ENCODE peak calls at places on chromosomes 1 and 21, in nine cellular contexts. T, A, U, M, E, Y, I, X and C are unnamed samples.

GRCh38 chr1:177171536-177172123 is 872 bp downstream of the BRINP2 start:
- DNase-seq in T (no peak), A (no peak), U (no peak), M (no peak), E (no peak), Y (no peak), I (no peak), X (no peak), C (no peak)

GRCh38 chr1:111990026-111990877 is 784 bp upstream of the KCND3 start:
- DNase-seq in T (no peak), A (peak; percentile 7), U (no peak), M (no peak), E (peak; percentile 27), Y (no peak), I (no peak), X (no peak), C (no peak)

GRCh38 chr21:28928578-28929124 is 64.0 kb downstream of the LTN1 start:
- DNase-seq in T (no peak), A (no peak), U (no peak), M (no peak), E (no peak), Y (no peak), I (no peak), X (no peak), C (no peak)

GRCh38 chr1:186055846-186056245 is 319.2 kb downstream of the TPR start:
- DNase-seq in T (no peak), A (no peak), U (no peak), M (no peak), E (no peak), Y (no peak), I (no peak), X (no peak), C (peak; percentile 18)

GRCh38 chr1:158045639-158046038 is 52.2 kb downstream of the KIRREL1 start:
- DNase-seq in T (peak; percentile 45), A (peak; percentile 62), U (peak; percentile 44), M (no peak), E (no peak), Y (no peak), I (no peak), X (no peak), C (peak; percentile 79)

GRCh38 chr1:158506369-158506987 is 34.5 kb downstream of the OR10R2 start:
- DNase-seq in T (no peak), A (no peak), U (peak; percentile 9), M (peak; percentile 36), E (no peak), Y (peak; percentile 57), I (no peak), X (peak; percentile 55), C (no peak)

GRCh38 chr1:12143631-12144155 is 23.1 kb upstream of the TNFRSF1B start:
- DNase-seq in T (peak; percentile 87), A (peak; percentile 97), U (peak; percentile 74), M (no peak), E (peak; percentile 71), Y (no peak), I (peak; percentile 93), X (no peak), C (peak; percentile 98)

GRCh38 chr21:39447264-39447663 is 1.7 kb upstream of the LCA5L start:
- DNase-seq in T (no peak), A (no peak), U (no peak), M (no peak), E (no peak), Y (no peak), I (no peak), X (no peak), C (no peak)

GRCh38 chr1:248243204-248243603 is 12.0 kb downstream of the OR2M4 start:
- DNase-seq in T (peak; percentile 2), A (peak; percentile 0), U (peak; percentile 3), M (peak; percentile 11), E (no peak), Y (peak; percentile 2), I (no peak), X (no peak), C (peak; percentile 5)

GRCh38 chr21:17554619-17555472 is 42.0 kb downstream of the CXADR start:
- DNase-seq in T (no peak), A (peak; percentile 6), U (no peak), M (no peak), E (no peak), Y (no peak), I (no peak), X (peak; percentile 42), C (no peak)

GRCh38 chr1:175318633-175319032 is 126.1 kb upstream of the KIAA0040 start:
- DNase-seq in T (no peak), A (no peak), U (no peak), M (no peak), E (no peak), Y (no peak), I (no peak), X (no peak), C (no peak)

GRCh38 chr1:31072304-31072746 is 6.8 kb upstream of the PUM1 start:
- DNase-seq in T (no peak), A (no peak), U (no peak), M (no peak), E (no peak), Y (peak; percentile 9), I (no peak), X (peak; percentile 53), C (no peak)

GRCh38 chr1:219555802-219556201 is 57.1 kb downstream of the ZC3H11B start:
- DNase-seq in T (peak; percentile 86), A (no peak), U (no peak), M (no peak), E (no peak), Y (no peak), I (no peak), X (no peak), C (no peak)

GRCh38 chr1:56758135-56758534 is 61.1 kb downstream of the FYB2 start:
- DNase-seq in T (no peak), A (no peak), U (peak; percentile 5), M (no peak), E (peak; percentile 43), Y (peak; percentile 4), I (no peak), X (peak; percentile 49), C (no peak)
- TF ChIP-seq CTCF in T (no peak), A (no peak), U (no peak), M (no peak), E (no peak), Y (no peak), I (no peak), X (no peak), C (no peak)

DNA sequence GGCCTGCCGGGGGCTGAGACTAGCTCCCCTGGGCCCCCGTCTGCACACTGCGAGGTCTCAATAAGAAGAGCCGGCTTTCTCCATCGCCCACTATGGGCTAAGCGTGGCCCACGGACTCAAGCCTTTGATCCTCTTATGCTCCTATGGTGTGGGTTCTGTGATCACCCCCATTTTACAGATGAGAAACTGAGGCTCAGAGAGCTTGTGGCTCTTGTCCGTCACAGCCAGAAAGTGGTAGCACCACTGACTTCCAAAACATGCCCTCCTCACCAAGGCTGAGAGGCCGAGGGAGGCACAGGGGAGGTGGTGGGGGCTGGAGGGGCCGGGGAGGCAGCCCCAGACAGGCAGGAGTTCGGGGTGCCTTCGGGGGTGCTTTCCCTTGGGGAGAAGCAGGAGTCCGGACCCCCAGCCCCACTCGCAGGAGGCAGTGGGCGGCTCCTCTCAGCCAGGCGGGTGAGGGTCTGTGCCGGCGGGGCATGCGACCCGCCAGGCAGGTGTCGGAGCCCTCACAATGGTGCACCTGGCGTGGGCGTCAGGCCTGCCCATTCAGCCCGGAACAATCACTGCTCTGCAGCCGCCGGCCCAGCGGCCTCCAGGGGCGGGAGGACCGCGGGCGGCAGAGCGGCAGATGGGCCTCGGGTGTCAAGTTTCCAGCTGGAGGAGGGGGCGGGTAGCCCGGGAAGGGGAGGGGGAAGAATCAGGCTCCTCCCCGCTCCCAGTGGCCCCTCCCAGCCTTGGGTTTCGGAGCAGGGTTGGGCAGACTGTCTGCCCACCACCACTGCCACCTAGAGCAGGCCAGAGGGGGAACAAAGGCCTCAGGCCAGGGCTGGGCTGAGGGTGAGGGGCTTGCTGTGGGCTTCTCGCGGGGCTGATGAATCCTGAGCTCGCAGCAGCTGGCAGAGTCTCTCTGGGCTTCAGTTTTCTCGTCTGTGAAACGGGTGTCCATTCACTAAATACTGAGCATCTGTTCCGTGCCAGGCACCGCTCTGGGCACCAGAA is 39.3 kb upstream of the CASZ1 start:
- DNase-seq in T (peak; percentile 30), A (peak; percentile 12), U (peak; percentile 27), M (no peak), E (peak; percentile 73), Y (peak; percentile 91), I (no peak), X (peak; percentile 93), C (no peak)
- TF ChIP-seq CTCF in T (no peak), A (no peak), U (no peak), M (no peak), E (no peak), Y (no peak), I (no peak), X (peak; percentile 2), C (no peak)

GRCh38 chr1:8409666-8410065 is 91.8 kb downstream of the SLC45A1 start:
- DNase-seq in T (no peak), A (no peak), U (no peak), M (no peak), E (no peak), Y (no peak), I (no peak), X (no peak), C (no peak)

GRCh38 chr1:8409107-8409506 is 91.2 kb downstream of the SLC45A1 start:
- DNase-seq in T (peak; percentile 75), A (peak; percentile 52), U (peak; percentile 44), M (no peak), E (no peak), Y (peak; percentile 17), I (no peak), X (peak; percentile 67), C (peak; percentile 72)

GRCh38 chr1:8411803-8412182 is 93.9 kb downstream of the SLC45A1 start:
- DNase-seq in T (no peak), A (no peak), U (no peak), M (no peak), E (no peak), Y (no peak), I (no peak), X (no peak), C (no peak)

GRCh38 chr1:8410791-8411190 is 92.9 kb downstream of the SLC45A1 start:
- DNase-seq in T (no peak), A (no peak), U (no peak), M (no peak), E (no peak), Y (no peak), I (no peak), X (no peak), C (peak; percentile 9)

DNA sequence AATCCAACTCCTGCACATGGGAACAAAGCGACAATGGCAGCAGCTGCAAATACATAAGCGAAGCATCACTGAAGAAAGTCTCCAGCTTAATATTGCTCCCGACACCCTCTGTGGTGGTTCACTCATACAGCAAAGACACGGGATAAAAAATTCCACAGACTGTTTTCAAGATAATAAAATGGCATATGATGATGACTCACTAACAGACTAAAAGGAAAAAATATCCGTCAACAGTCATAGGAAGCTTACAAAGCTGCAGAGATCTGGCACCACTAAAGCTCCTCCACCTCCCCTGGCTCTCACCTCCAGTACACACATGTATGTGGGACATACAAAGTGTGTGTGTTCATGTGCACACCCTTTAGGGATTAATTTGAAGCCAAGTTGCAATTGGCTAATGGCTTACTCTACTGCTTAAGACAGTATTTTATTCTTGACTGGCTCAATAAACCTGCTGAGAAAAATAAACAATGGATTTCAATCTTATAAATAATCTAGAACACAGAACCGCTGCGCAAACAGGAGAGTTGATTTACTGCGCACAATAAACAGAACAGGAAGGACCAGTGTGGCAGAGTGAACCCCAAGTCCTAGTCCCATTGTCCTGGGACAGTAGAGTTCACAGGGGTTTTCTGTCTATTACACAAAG is 94.4 kb downstream of the SLC45A1 start:
- DNase-seq in T (peak; percentile 89), A (peak; percentile 57), U (peak; percentile 29), M (no peak), E (no peak), Y (no peak), I (no peak), X (no peak), C (peak; percentile 88)
- TF ChIP-seq CTCF in T (peak; percentile 14), A (no peak), U (no peak), M (no peak), E (no peak), Y (no peak), I (no peak), X (peak; percentile 33), C (peak; percentile 46)

GRCh38 chr1:215672482-215672881 is 105.4 kb downstream of the KCTD3 start:
- DNase-seq in T (no peak), A (no peak), U (no peak), M (no peak), E (no peak), Y (no peak), I (no peak), X (no peak), C (no peak)
- TF ChIP-seq CTCF in T (no peak), A (peak; percentile 6), U (no peak), M (no peak), E (no peak), Y (no peak), I (peak; percentile 7), X (no peak), C (peak; percentile 35)